ENCODE peak calls at places on chromosomes 13 and 19, in eight cellular contexts. One of them, this sample, is unnamed.

GRCh38 chr19:17752865-17753639 is 1.8 kb downstream of the FCHO1 start:
- DNase-seq in CD4-positive, CD25-positive, alpha-beta regulatory T cell: no peak
- DNase-seq in aorta: no peak
- DNase-seq in fibroblast of the aortic adventitia: no peak
- DNase-seq in effector memory CD4-positive, alpha-beta T cell: no peak
- DNase-seq in A549: no peak
- DNase-seq in fibroblast of lung: no peak
- DNase-seq in HFF-Myc: no peak
- DNase-seq in this sample: no peak

GRCh38 chr13:107185889-107186288 is 618.0 kb upstream of the ARGLU1 start:
- DNase-seq in CD4-positive, CD25-positive, alpha-beta regulatory T cell: no peak
- DNase-seq in effector memory CD4-positive, alpha-beta T cell: no peak
- DNase-seq in A549: no peak
- DNase-seq in fibroblast of the aortic adventitia: no peak
- DNase-seq in fibroblast of lung: peak; percentile 46
- DNase-seq in HFF-Myc: no peak
- DNase-seq in aorta: no peak
- DNase-seq in this sample: no peak

GRCh38 chr13:114143806-114144605 is 11.6 kb upstream of the RASA3 start:
- DNase-seq in aorta: no peak
- DNase-seq in fibroblast of lung: no peak
- DNase-seq in HFF-Myc: no peak
- DNase-seq in fibroblast of the aortic adventitia: no peak
- DNase-seq in effector memory CD4-positive, alpha-beta T cell: no peak
- DNase-seq in A549: peak; percentile 76
- DNase-seq in CD4-positive, CD25-positive, alpha-beta regulatory T cell: peak; percentile 76
- DNase-seq in this sample: no peak

GRCh38 chr19:2455481-2456300 is 1.1 kb downstream of the LMNB2 start:
- DNase-seq in fibroblast of lung: no peak
- DNase-seq in HFF-Myc: no peak
- DNase-seq in fibroblast of the aortic adventitia: no peak
- DNase-seq in CD4-positive, CD25-positive, alpha-beta regulatory T cell: peak; percentile 39
- DNase-seq in aorta: peak; percentile 59
- DNase-seq in A549: no peak
- DNase-seq in effector memory CD4-positive, alpha-beta T cell: peak; percentile 51
- DNase-seq in this sample: no peak

GRCh38 chr13:48559638-48560320 is 26.9 kb upstream of the RCBTB2 start:
- DNase-seq in CD4-positive, CD25-positive, alpha-beta regulatory T cell: no peak
- DNase-seq in fibroblast of the aortic adventitia: peak; percentile 58
- DNase-seq in aorta: no peak
- DNase-seq in HFF-Myc: no peak
- DNase-seq in fibroblast of lung: peak; percentile 60
- DNase-seq in effector memory CD4-positive, alpha-beta T cell: no peak
- DNase-seq in A549: no peak
- DNase-seq in this sample: no peak

GRCh38 chr13:96898855-96899254 is 95.4 kb downstream of the OXGR1 start:
- DNase-seq in fibroblast of lung: no peak
- DNase-seq in aorta: no peak
- DNase-seq in fibroblast of the aortic adventitia: no peak
- DNase-seq in HFF-Myc: no peak
- DNase-seq in A549: no peak
- DNase-seq in effector memory CD4-positive, alpha-beta T cell: no peak
- DNase-seq in CD4-positive, CD25-positive, alpha-beta regulatory T cell: no peak
- DNase-seq in this sample: no peak

GRCh38 chr19:40716031-40716654 is 543 bp downstream of the COQ8B start:
- DNase-seq in HFF-Myc: peak; percentile 93
- DNase-seq in A549: peak; percentile 93
- DNase-seq in fibroblast of the aortic adventitia: no peak
- DNase-seq in effector memory CD4-positive, alpha-beta T cell: peak; percentile 60
- DNase-seq in CD4-positive, CD25-positive, alpha-beta regulatory T cell: peak; percentile 35
- DNase-seq in fibroblast of lung: no peak
- DNase-seq in aorta: no peak
- DNase-seq in this sample: peak; percentile 76

GRCh38 chr13:38630780-38631179 is 56.1 kb upstream of the FREM2 start:
- DNase-seq in A549: no peak
- DNase-seq in effector memory CD4-positive, alpha-beta T cell: no peak
- DNase-seq in fibroblast of the aortic adventitia: peak; percentile 42
- DNase-seq in aorta: no peak
- DNase-seq in CD4-positive, CD25-positive, alpha-beta regulatory T cell: no peak
- DNase-seq in HFF-Myc: no peak
- DNase-seq in fibroblast of lung: peak; percentile 83
- DNase-seq in this sample: no peak

GRCh38 chr13:77896977-77897376 is 21.7 kb downstream of the EDNRB start:
- DNase-seq in effector memory CD4-positive, alpha-beta T cell: no peak
- DNase-seq in fibroblast of lung: no peak
- DNase-seq in aorta: no peak
- DNase-seq in A549: no peak
- DNase-seq in CD4-positive, CD25-positive, alpha-beta regulatory T cell: no peak
- DNase-seq in HFF-Myc: no peak
- DNase-seq in fibroblast of the aortic adventitia: peak; percentile 51
- DNase-seq in this sample: no peak

GRCh38 chr13:109974354-109974753 is 188.0 kb upstream of the IRS2 start:
- DNase-seq in A549: no peak
- DNase-seq in aorta: no peak
- DNase-seq in HFF-Myc: no peak
- DNase-seq in effector memory CD4-positive, alpha-beta T cell: no peak
- DNase-seq in CD4-positive, CD25-positive, alpha-beta regulatory T cell: no peak
- DNase-seq in fibroblast of the aortic adventitia: peak; percentile 18
- DNase-seq in fibroblast of lung: peak; percentile 23
- DNase-seq in this sample: no peak

GRCh38 chr19:57664269-57665127 is 4.2 kb upstream of the ZSCAN4 start:
- DNase-seq in fibroblast of lung: peak; percentile 52
- DNase-seq in A549: no peak
- DNase-seq in fibroblast of the aortic adventitia: peak; percentile 46
- DNase-seq in effector memory CD4-positive, alpha-beta T cell: no peak
- DNase-seq in HFF-Myc: peak; percentile 4
- DNase-seq in CD4-positive, CD25-positive, alpha-beta regulatory T cell: no peak
- DNase-seq in aorta: peak; percentile 63
- DNase-seq in this sample: no peak
- H3K4me3 ChIP-seq in fibroblast of lung: peak overlapping the region; percentile 69
- H3K4me3 ChIP-seq in A549: peak overlapping the region; percentile 56
- H3K4me3 ChIP-seq in fibroblast of the aortic adventitia: peak overlapping the region; percentile 68
- H3K4me3 ChIP-seq in effector memory CD4-positive, alpha-beta T cell: peak overlapping the region; percentile 40
- H3K4me3 ChIP-seq in HFF-Myc: peak overlapping the region; percentile 45
- H3K4me3 ChIP-seq in CD4-positive, CD25-positive, alpha-beta regulatory T cell: no peak overlapping the region
- H3K4me3 ChIP-seq in aorta: peak overlapping the region; percentile 14
- H3K4me3 ChIP-seq in this sample: peak overlapping the region; percentile 10

GRCh38 chr13:30898721-30899188 is 7.3 kb upstream of the MEDAG start:
- DNase-seq in aorta: peak; percentile 57
- DNase-seq in fibroblast of lung: peak; percentile 97
- DNase-seq in HFF-Myc: peak; percentile 74
- DNase-seq in fibroblast of the aortic adventitia: peak; percentile 96
- DNase-seq in CD4-positive, CD25-positive, alpha-beta regulatory T cell: no peak
- DNase-seq in A549: peak; percentile 13
- DNase-seq in effector memory CD4-positive, alpha-beta T cell: no peak
- DNase-seq in this sample: peak; percentile 44
- H3K4me3 ChIP-seq in aorta: no peak overlapping the region
- H3K4me3 ChIP-seq in fibroblast of lung: no peak overlapping the region
- H3K4me3 ChIP-seq in HFF-Myc: no peak overlapping the region
- H3K4me3 ChIP-seq in fibroblast of the aortic adventitia: no peak overlapping the region
- H3K4me3 ChIP-seq in CD4-positive, CD25-positive, alpha-beta regulatory T cell: no peak overlapping the region
- H3K4me3 ChIP-seq in A549: no peak overlapping the region
- H3K4me3 ChIP-seq in effector memory CD4-positive, alpha-beta T cell: no peak overlapping the region
- H3K4me3 ChIP-seq in this sample: no peak overlapping the region

GRCh38 chr19:1136201-1136600 is 32.4 kb downstream of the GPX4 start:
- DNase-seq in effector memory CD4-positive, alpha-beta T cell: no peak
- DNase-seq in HFF-Myc: no peak
- DNase-seq in CD4-positive, CD25-positive, alpha-beta regulatory T cell: peak; percentile 22
- DNase-seq in fibroblast of lung: no peak
- DNase-seq in A549: no peak
- DNase-seq in fibroblast of the aortic adventitia: no peak
- DNase-seq in aorta: no peak
- DNase-seq in this sample: no peak
- H3K4me3 ChIP-seq in effector memory CD4-positive, alpha-beta T cell: no peak overlapping the region
- H3K4me3 ChIP-seq in HFF-Myc: no peak overlapping the region
- H3K4me3 ChIP-seq in CD4-positive, CD25-positive, alpha-beta regulatory T cell: no peak overlapping the region
- H3K4me3 ChIP-seq in fibroblast of lung: no peak overlapping the region
- H3K4me3 ChIP-seq in A549: no peak overlapping the region
- H3K4me3 ChIP-seq in fibroblast of the aortic adventitia: no peak overlapping the region
- H3K4me3 ChIP-seq in aorta: no peak overlapping the region
- H3K4me3 ChIP-seq in this sample: no peak overlapping the region

DNA sequence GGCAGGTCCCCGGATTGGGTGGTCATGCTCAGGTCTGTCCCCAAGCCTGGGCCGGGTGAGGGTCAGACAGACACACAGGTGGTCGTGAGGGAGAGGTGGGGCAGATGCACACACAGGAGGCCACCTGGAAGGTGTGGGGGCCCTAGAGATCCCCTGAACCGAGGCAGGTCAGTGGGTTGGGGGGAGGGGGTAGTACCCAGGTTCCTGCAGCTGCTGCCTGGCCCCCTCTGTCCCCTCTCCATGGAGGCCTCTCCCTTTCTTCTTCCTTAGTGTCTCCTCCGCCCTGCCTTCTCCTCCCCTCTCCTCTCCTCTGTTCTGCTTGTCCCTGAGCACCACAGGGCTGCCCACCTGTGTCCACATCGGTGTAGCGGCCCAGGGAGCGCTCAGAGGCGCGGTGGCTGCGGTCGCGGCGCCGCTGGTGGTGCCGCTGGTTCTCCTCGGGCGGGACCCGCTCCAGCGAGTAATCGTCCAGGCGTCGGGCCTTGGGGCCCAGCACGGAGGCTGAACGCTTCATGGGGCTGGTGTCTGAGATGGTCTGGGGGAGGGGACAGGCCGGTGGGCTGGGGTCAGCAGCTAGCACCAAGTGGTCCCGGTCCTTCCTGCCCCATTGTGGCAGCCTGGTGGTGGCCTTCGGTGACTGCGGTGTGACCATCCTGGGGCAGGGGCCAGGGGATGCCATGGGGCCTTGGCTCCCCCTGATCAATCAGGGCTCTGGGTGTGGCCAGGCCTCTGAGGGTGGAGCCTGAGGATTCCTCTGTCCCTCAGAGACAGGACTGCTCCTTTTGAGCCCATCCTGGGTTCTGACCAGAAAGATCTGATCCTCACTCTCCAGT is 59.0 kb downstream of the IER2 start:
- DNase-seq in A549: no peak
- DNase-seq in CD4-positive, CD25-positive, alpha-beta regulatory T cell: no peak
- DNase-seq in HFF-Myc: no peak
- DNase-seq in fibroblast of the aortic adventitia: no peak
- DNase-seq in effector memory CD4-positive, alpha-beta T cell: no peak
- DNase-seq in aorta: no peak
- DNase-seq in fibroblast of lung: no peak
- DNase-seq in this sample: no peak
- H3K4me3 ChIP-seq in A549: no peak overlapping the region
- H3K4me3 ChIP-seq in CD4-positive, CD25-positive, alpha-beta regulatory T cell: no peak overlapping the region
- H3K4me3 ChIP-seq in HFF-Myc: no peak overlapping the region
- H3K4me3 ChIP-seq in fibroblast of the aortic adventitia: no peak overlapping the region
- H3K4me3 ChIP-seq in effector memory CD4-positive, alpha-beta T cell: peak overlapping the region; percentile 60
- H3K4me3 ChIP-seq in aorta: no peak overlapping the region
- H3K4me3 ChIP-seq in fibroblast of lung: no peak overlapping the region
- H3K4me3 ChIP-seq in this sample: no peak overlapping the region

GRCh38 chr19:49716154-49716553 is 25.2 kb downstream of the CPT1C start:
- DNase-seq in A549: no peak
- DNase-seq in fibroblast of the aortic adventitia: no peak
- DNase-seq in fibroblast of lung: no peak
- DNase-seq in CD4-positive, CD25-positive, alpha-beta regulatory T cell: no peak
- DNase-seq in HFF-Myc: no peak
- DNase-seq in aorta: no peak
- DNase-seq in effector memory CD4-positive, alpha-beta T cell: no peak
- DNase-seq in this sample: no peak
- H3K4me3 ChIP-seq in A549: no peak overlapping the region
- H3K4me3 ChIP-seq in fibroblast of the aortic adventitia: no peak overlapping the region
- H3K4me3 ChIP-seq in fibroblast of lung: no peak overlapping the region
- H3K4me3 ChIP-seq in CD4-positive, CD25-positive, alpha-beta regulatory T cell: no peak overlapping the region
- H3K4me3 ChIP-seq in HFF-Myc: no peak overlapping the region
- H3K4me3 ChIP-seq in aorta: no peak overlapping the region
- H3K4me3 ChIP-seq in effector memory CD4-positive, alpha-beta T cell: no peak overlapping the region
- H3K4me3 ChIP-seq in this sample: no peak overlapping the region

DNA sequence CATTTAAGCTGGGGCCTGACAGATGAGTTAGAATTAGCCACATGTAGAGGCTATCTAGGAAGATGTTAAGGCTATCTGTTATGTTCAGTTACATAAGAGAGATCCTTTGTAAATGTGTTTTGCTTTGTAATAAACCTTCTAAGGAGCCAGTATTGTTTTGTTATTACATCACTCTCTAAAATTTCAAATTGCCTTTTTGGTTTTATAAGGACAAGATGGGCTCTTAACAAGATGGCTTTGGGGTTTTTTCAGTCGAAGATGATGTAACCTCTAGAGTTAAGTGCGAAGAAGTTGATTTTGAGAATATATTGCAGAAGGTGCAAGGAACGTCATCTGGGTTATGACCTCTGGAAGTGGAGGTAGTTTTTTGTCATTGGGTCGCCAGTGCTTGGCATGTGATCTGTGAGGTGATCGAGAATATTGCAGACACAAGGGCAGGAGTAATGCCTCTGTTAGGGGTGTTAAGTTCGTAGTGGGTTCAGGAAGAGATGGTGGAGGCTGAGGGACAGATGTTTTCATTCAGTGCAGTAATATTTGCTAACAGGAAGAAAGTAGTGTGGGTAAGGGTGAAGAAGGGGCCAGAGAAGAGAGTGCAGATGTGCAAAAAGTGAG is 12.7 kb downstream of the LSM14A start:
- DNase-seq in effector memory CD4-positive, alpha-beta T cell: no peak
- DNase-seq in fibroblast of lung: peak; percentile 25
- DNase-seq in A549: no peak
- DNase-seq in HFF-Myc: no peak
- DNase-seq in fibroblast of the aortic adventitia: peak; percentile 38
- DNase-seq in CD4-positive, CD25-positive, alpha-beta regulatory T cell: no peak
- DNase-seq in aorta: no peak
- DNase-seq in this sample: no peak
- H3K4me3 ChIP-seq in effector memory CD4-positive, alpha-beta T cell: no peak overlapping the region
- H3K4me3 ChIP-seq in fibroblast of lung: no peak overlapping the region
- H3K4me3 ChIP-seq in A549: no peak overlapping the region
- H3K4me3 ChIP-seq in HFF-Myc: no peak overlapping the region
- H3K4me3 ChIP-seq in fibroblast of the aortic adventitia: no peak overlapping the region
- H3K4me3 ChIP-seq in CD4-positive, CD25-positive, alpha-beta regulatory T cell: peak overlapping the region; percentile 55
- H3K4me3 ChIP-seq in aorta: no peak overlapping the region
- H3K4me3 ChIP-seq in this sample: no peak overlapping the region

DNA sequence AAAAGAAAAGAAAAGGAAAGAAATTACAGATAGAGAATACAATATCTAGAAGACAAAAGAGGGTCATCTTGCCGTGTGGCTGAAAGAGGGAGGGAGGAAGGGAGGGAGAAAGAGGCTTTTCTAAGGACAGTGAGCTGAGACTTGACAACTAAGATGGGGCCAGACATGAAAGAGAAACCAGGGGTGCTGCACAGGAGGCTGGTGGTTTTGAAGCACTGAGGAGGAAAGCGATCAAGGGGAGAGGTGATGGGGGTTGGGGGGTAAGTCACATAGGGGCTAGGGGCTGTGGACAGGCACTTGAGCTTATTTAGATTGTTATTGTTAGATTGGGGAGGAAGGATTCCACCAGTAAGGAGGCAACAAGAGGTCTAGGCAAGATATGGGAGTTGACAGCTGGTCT is 17.3 kb downstream of the PNPLA6 start:
- DNase-seq in fibroblast of lung: no peak
- DNase-seq in A549: no peak
- DNase-seq in CD4-positive, CD25-positive, alpha-beta regulatory T cell: no peak
- DNase-seq in aorta: no peak
- DNase-seq in effector memory CD4-positive, alpha-beta T cell: no peak
- DNase-seq in fibroblast of the aortic adventitia: no peak
- DNase-seq in HFF-Myc: no peak
- DNase-seq in this sample: no peak
- H3K4me3 ChIP-seq in fibroblast of lung: no peak overlapping the region
- H3K4me3 ChIP-seq in A549: no peak overlapping the region
- H3K4me3 ChIP-seq in CD4-positive, CD25-positive, alpha-beta regulatory T cell: no peak overlapping the region
- H3K4me3 ChIP-seq in aorta: no peak overlapping the region
- H3K4me3 ChIP-seq in effector memory CD4-positive, alpha-beta T cell: no peak overlapping the region
- H3K4me3 ChIP-seq in fibroblast of the aortic adventitia: no peak overlapping the region
- H3K4me3 ChIP-seq in HFF-Myc: no peak overlapping the region
- H3K4me3 ChIP-seq in this sample: no peak overlapping the region